ENCODE peak calls at places on chromosomes 3 and 15, in ten cellular contexts. One of them, this sample, is unnamed.

GRCh38 chr3:140443073-140443472 is 234.8 kb upstream of the TRIM42 start:
- DNase-seq in activated T-cell treated with anti-CD3 and anti-CD28 coated beads, Interleukin-2, amount 50 U/mL, for 48 hours: no peak
- DNase-seq in hypothalamus: no peak
- DNase-seq in neural crest cell: no peak
- DNase-seq in GM13976: no peak
- DNase-seq in ELF-1: no peak
- DNase-seq in adrenal gland: no peak
- DNase-seq in Right ventricle myocardium superior: no peak
- DNase-seq in fibroblast of pulmonary artery: no peak
- DNase-seq in WTC11: no peak
- DNase-seq in this sample: no peak

GRCh38 chr15:42033214-42033873 is 12.5 kb upstream of the PLA2G4E start:
- DNase-seq in activated T-cell treated with anti-CD3 and anti-CD28 coated beads, Interleukin-2, amount 50 U/mL, for 48 hours: no peak
- DNase-seq in hypothalamus: no peak
- DNase-seq in neural crest cell: no peak
- DNase-seq in GM13976: no peak
- DNase-seq in ELF-1: no peak
- DNase-seq in adrenal gland: no peak
- DNase-seq in Right ventricle myocardium superior: no peak
- DNase-seq in fibroblast of pulmonary artery: no peak
- DNase-seq in WTC11: no peak
- DNase-seq in this sample: no peak

GRCh38 chr15:45169608-45170480 is 17.9 kb downstream of the SHF start:
- DNase-seq in activated T-cell treated with anti-CD3 and anti-CD28 coated beads, Interleukin-2, amount 50 U/mL, for 48 hours: no peak
- DNase-seq in hypothalamus: no peak
- DNase-seq in neural crest cell: no peak
- DNase-seq in GM13976: no peak
- DNase-seq in ELF-1: no peak
- DNase-seq in adrenal gland: no peak
- DNase-seq in Right ventricle myocardium superior: no peak
- DNase-seq in fibroblast of pulmonary artery: no peak
- DNase-seq in WTC11: no peak
- DNase-seq in this sample: no peak

GRCh38 chr3:158789592-158789991 is 12.3 kb upstream of the MFSD1 start:
- DNase-seq in activated T-cell treated with anti-CD3 and anti-CD28 coated beads, Interleukin-2, amount 50 U/mL, for 48 hours: no peak
- DNase-seq in hypothalamus: no peak
- DNase-seq in neural crest cell: no peak
- DNase-seq in GM13976: no peak
- DNase-seq in ELF-1: no peak
- DNase-seq in adrenal gland: peak
- DNase-seq in Right ventricle myocardium superior: no peak
- DNase-seq in fibroblast of pulmonary artery: peak
- DNase-seq in WTC11: no peak
- DNase-seq in this sample: peak

GRCh38 chr3:193011956-193012355 is 94.3 kb upstream of the MB21D2 start:
- DNase-seq in activated T-cell treated with anti-CD3 and anti-CD28 coated beads, Interleukin-2, amount 50 U/mL, for 48 hours: no peak
- DNase-seq in hypothalamus: no peak
- DNase-seq in neural crest cell: no peak
- DNase-seq in GM13976: no peak
- DNase-seq in ELF-1: no peak
- DNase-seq in adrenal gland: no peak
- DNase-seq in Right ventricle myocardium superior: no peak
- DNase-seq in fibroblast of pulmonary artery: no peak
- DNase-seq in WTC11: no peak
- DNase-seq in this sample: no peak

GRCh38 chr3:159788987-159789386 is 199.6 kb upstream of the IL12A start:
- DNase-seq in activated T-cell treated with anti-CD3 and anti-CD28 coated beads, Interleukin-2, amount 50 U/mL, for 48 hours: no peak
- DNase-seq in hypothalamus: no peak
- DNase-seq in neural crest cell: no peak
- DNase-seq in GM13976: no peak
- DNase-seq in ELF-1: no peak
- DNase-seq in adrenal gland: no peak
- DNase-seq in Right ventricle myocardium superior: no peak
- DNase-seq in fibroblast of pulmonary artery: no peak
- DNase-seq in WTC11: no peak
- DNase-seq in this sample: no peak

GRCh38 chr15:64461577-64462162 is 1.3 kb downstream of the ZNF609 start:
- DNase-seq in activated T-cell treated with anti-CD3 and anti-CD28 coated beads, Interleukin-2, amount 50 U/mL, for 48 hours: peak
- DNase-seq in hypothalamus: peak
- DNase-seq in neural crest cell: peak
- DNase-seq in GM13976: peak
- DNase-seq in ELF-1: peak
- DNase-seq in adrenal gland: peak
- DNase-seq in Right ventricle myocardium superior: no peak
- DNase-seq in fibroblast of pulmonary artery: peak
- DNase-seq in WTC11: peak
- DNase-seq in this sample: no peak

GRCh38 chr3:122603056-122603455 is 25.6 kb downstream of the PARP15 start:
- DNase-seq in activated T-cell treated with anti-CD3 and anti-CD28 coated beads, Interleukin-2, amount 50 U/mL, for 48 hours: no peak
- DNase-seq in hypothalamus: no peak
- DNase-seq in neural crest cell: no peak
- DNase-seq in GM13976: no peak
- DNase-seq in ELF-1: no peak
- DNase-seq in adrenal gland: no peak
- DNase-seq in Right ventricle myocardium superior: no peak
- DNase-seq in fibroblast of pulmonary artery: no peak
- DNase-seq in WTC11: no peak
- DNase-seq in this sample: no peak

GRCh38 chr3:114151091-114151490 is 27.8 kb downstream of the DRD3 start:
- DNase-seq in activated T-cell treated with anti-CD3 and anti-CD28 coated beads, Interleukin-2, amount 50 U/mL, for 48 hours: no peak
- DNase-seq in hypothalamus: no peak
- DNase-seq in neural crest cell: no peak
- DNase-seq in GM13976: no peak
- DNase-seq in ELF-1: peak
- DNase-seq in adrenal gland: no peak
- DNase-seq in Right ventricle myocardium superior: no peak
- DNase-seq in fibroblast of pulmonary artery: no peak
- DNase-seq in WTC11: no peak
- DNase-seq in this sample: no peak

GRCh38 chr3:127072221-127072771 is 89.4 kb downstream of the PLXNA1 start:
- DNase-seq in activated T-cell treated with anti-CD3 and anti-CD28 coated beads, Interleukin-2, amount 50 U/mL, for 48 hours: no peak
- DNase-seq in hypothalamus: no peak
- DNase-seq in neural crest cell: no peak
- DNase-seq in GM13976: no peak
- DNase-seq in ELF-1: no peak
- DNase-seq in adrenal gland: no peak
- DNase-seq in Right ventricle myocardium superior: peak
- DNase-seq in fibroblast of pulmonary artery: no peak
- DNase-seq in WTC11: no peak
- DNase-seq in this sample: no peak

GRCh38 chr15:93033434-93034045 is 55.5 kb downstream of the RGMA start:
- DNase-seq in activated T-cell treated with anti-CD3 and anti-CD28 coated beads, Interleukin-2, amount 50 U/mL, for 48 hours: no peak
- DNase-seq in hypothalamus: no peak
- DNase-seq in neural crest cell: no peak
- DNase-seq in GM13976: peak
- DNase-seq in ELF-1: no peak
- DNase-seq in adrenal gland: no peak
- DNase-seq in Right ventricle myocardium superior: peak
- DNase-seq in fibroblast of pulmonary artery: no peak
- DNase-seq in WTC11: no peak
- DNase-seq in this sample: no peak

GRCh38 chr3:111260878-111261277 is 189.3 kb downstream of the NECTIN3 start:
- DNase-seq in activated T-cell treated with anti-CD3 and anti-CD28 coated beads, Interleukin-2, amount 50 U/mL, for 48 hours: no peak
- DNase-seq in hypothalamus: no peak
- DNase-seq in neural crest cell: no peak
- DNase-seq in GM13976: no peak
- DNase-seq in ELF-1: no peak
- DNase-seq in adrenal gland: no peak
- DNase-seq in Right ventricle myocardium superior: no peak
- DNase-seq in fibroblast of pulmonary artery: no peak
- DNase-seq in WTC11: no peak
- DNase-seq in this sample: no peak

GRCh38 chr15:70486451-70487379 is 276.6 kb downstream of the UACA start:
- DNase-seq in activated T-cell treated with anti-CD3 and anti-CD28 coated beads, Interleukin-2, amount 50 U/mL, for 48 hours: peak
- DNase-seq in hypothalamus: no peak
- DNase-seq in neural crest cell: no peak
- DNase-seq in GM13976: peak
- DNase-seq in ELF-1: no peak
- DNase-seq in adrenal gland: peak
- DNase-seq in Right ventricle myocardium superior: peak
- DNase-seq in fibroblast of pulmonary artery: peak
- DNase-seq in WTC11: no peak
- DNase-seq in this sample: peak

GRCh38 chr3:70550723-70551319 is 238.4 kb upstream of the MDFIC2 start:
- DNase-seq in activated T-cell treated with anti-CD3 and anti-CD28 coated beads, Interleukin-2, amount 50 U/mL, for 48 hours: peak
- DNase-seq in hypothalamus: no peak
- DNase-seq in neural crest cell: peak
- DNase-seq in GM13976: no peak
- DNase-seq in ELF-1: peak
- DNase-seq in adrenal gland: peak
- DNase-seq in Right ventricle myocardium superior: peak
- DNase-seq in fibroblast of pulmonary artery: peak
- DNase-seq in WTC11: peak
- DNase-seq in this sample: peak

GRCh38 chr3:187968883-187969580 is 184.9 kb upstream of the LPP start:
- DNase-seq in activated T-cell treated with anti-CD3 and anti-CD28 coated beads, Interleukin-2, amount 50 U/mL, for 48 hours: no peak
- DNase-seq in hypothalamus: no peak
- DNase-seq in neural crest cell: no peak
- DNase-seq in GM13976: no peak
- DNase-seq in ELF-1: no peak
- DNase-seq in adrenal gland: peak
- DNase-seq in Right ventricle myocardium superior: no peak
- DNase-seq in fibroblast of pulmonary artery: peak
- DNase-seq in WTC11: no peak
- DNase-seq in this sample: peak

GRCh38 chr15:44101944-44102343 is 93.1 kb downstream of the FRMD5 start:
- DNase-seq in activated T-cell treated with anti-CD3 and anti-CD28 coated beads, Interleukin-2, amount 50 U/mL, for 48 hours: no peak
- DNase-seq in hypothalamus: no peak
- DNase-seq in neural crest cell: no peak
- DNase-seq in GM13976: no peak
- DNase-seq in ELF-1: no peak
- DNase-seq in adrenal gland: no peak
- DNase-seq in Right ventricle myocardium superior: no peak
- DNase-seq in fibroblast of pulmonary artery: peak
- DNase-seq in WTC11: no peak
- DNase-seq in this sample: no peak

GRCh38 chr15:74382004-74382816 is 14.8 kb upstream of the CYP11A1 start:
- DNase-seq in activated T-cell treated with anti-CD3 and anti-CD28 coated beads, Interleukin-2, amount 50 U/mL, for 48 hours: peak
- DNase-seq in hypothalamus: peak
- DNase-seq in neural crest cell: peak
- DNase-seq in GM13976: peak
- DNase-seq in ELF-1: peak
- DNase-seq in adrenal gland: peak
- DNase-seq in Right ventricle myocardium superior: peak
- DNase-seq in fibroblast of pulmonary artery: peak
- DNase-seq in WTC11: peak
- DNase-seq in this sample: peak

GRCh38 chr15:83695246-83695645 is 41.3 kb downstream of the ADAMTSL3 start:
- DNase-seq in activated T-cell treated with anti-CD3 and anti-CD28 coated beads, Interleukin-2, amount 50 U/mL, for 48 hours: no peak
- DNase-seq in hypothalamus: no peak
- DNase-seq in neural crest cell: no peak
- DNase-seq in GM13976: no peak
- DNase-seq in ELF-1: no peak
- DNase-seq in adrenal gland: no peak
- DNase-seq in Right ventricle myocardium superior: no peak
- DNase-seq in fibroblast of pulmonary artery: no peak
- DNase-seq in WTC11: no peak
- DNase-seq in this sample: no peak

GRCh38 chr3:190088890-190089289 is 31.8 kb downstream of the P3H2 start:
- DNase-seq in activated T-cell treated with anti-CD3 and anti-CD28 coated beads, Interleukin-2, amount 50 U/mL, for 48 hours: no peak
- DNase-seq in hypothalamus: no peak
- DNase-seq in neural crest cell: no peak
- DNase-seq in GM13976: no peak
- DNase-seq in ELF-1: no peak
- DNase-seq in adrenal gland: peak
- DNase-seq in Right ventricle myocardium superior: no peak
- DNase-seq in fibroblast of pulmonary artery: peak
- DNase-seq in WTC11: no peak
- DNase-seq in this sample: no peak

GRCh38 chr15:68654786-68655560 is 76.2 kb downstream of the CORO2B start:
- DNase-seq in activated T-cell treated with anti-CD3 and anti-CD28 coated beads, Interleukin-2, amount 50 U/mL, for 48 hours: no peak
- DNase-seq in hypothalamus: no peak
- DNase-seq in neural crest cell: no peak
- DNase-seq in GM13976: no peak
- DNase-seq in ELF-1: no peak
- DNase-seq in adrenal gland: no peak
- DNase-seq in Right ventricle myocardium superior: no peak
- DNase-seq in fibroblast of pulmonary artery: no peak
- DNase-seq in WTC11: no peak
- DNase-seq in this sample: no peak

GRCh38 chr3:176861137-176861536 is 336.1 kb downstream of the TBL1XR1 start:
- DNase-seq in activated T-cell treated with anti-CD3 and anti-CD28 coated beads, Interleukin-2, amount 50 U/mL, for 48 hours: no peak
- DNase-seq in hypothalamus: no peak
- DNase-seq in neural crest cell: no peak
- DNase-seq in GM13976: no peak
- DNase-seq in ELF-1: no peak
- DNase-seq in adrenal gland: no peak
- DNase-seq in Right ventricle myocardium superior: no peak
- DNase-seq in fibroblast of pulmonary artery: no peak
- DNase-seq in WTC11: no peak
- DNase-seq in this sample: no peak

GRCh38 chr3:50166309-50167019 is 11.3 kb downstream of the SEMA3F start:
- DNase-seq in activated T-cell treated with anti-CD3 and anti-CD28 coated beads, Interleukin-2, amount 50 U/mL, for 48 hours: no peak
- DNase-seq in hypothalamus: no peak
- DNase-seq in neural crest cell: no peak
- DNase-seq in GM13976: no peak
- DNase-seq in ELF-1: peak
- DNase-seq in adrenal gland: no peak
- DNase-seq in Right ventricle myocardium superior: no peak
- DNase-seq in fibroblast of pulmonary artery: no peak
- DNase-seq in WTC11: no peak
- DNase-seq in this sample: no peak

GRCh38 chr3:110598847-110599490 is 472.6 kb upstream of the NECTIN3 start:
- DNase-seq in activated T-cell treated with anti-CD3 and anti-CD28 coated beads, Interleukin-2, amount 50 U/mL, for 48 hours: no peak
- DNase-seq in hypothalamus: no peak
- DNase-seq in neural crest cell: no peak
- DNase-seq in GM13976: no peak
- DNase-seq in ELF-1: peak
- DNase-seq in adrenal gland: no peak
- DNase-seq in Right ventricle myocardium superior: no peak
- DNase-seq in fibroblast of pulmonary artery: peak
- DNase-seq in WTC11: no peak
- DNase-seq in this sample: no peak

GRCh38 chr3:197428117-197428761 is 127.5 kb downstream of the BDH1 start:
- DNase-seq in activated T-cell treated with anti-CD3 and anti-CD28 coated beads, Interleukin-2, amount 50 U/mL, for 48 hours: peak
- DNase-seq in hypothalamus: no peak
- DNase-seq in neural crest cell: no peak
- DNase-seq in GM13976: no peak
- DNase-seq in ELF-1: peak
- DNase-seq in adrenal gland: peak
- DNase-seq in Right ventricle myocardium superior: peak
- DNase-seq in fibroblast of pulmonary artery: peak
- DNase-seq in WTC11: no peak
- DNase-seq in this sample: no peak

GRCh38 chr3:77513541-77513940 is 473.6 kb downstream of the ROBO2 start:
- DNase-seq in activated T-cell treated with anti-CD3 and anti-CD28 coated beads, Interleukin-2, amount 50 U/mL, for 48 hours: no peak
- DNase-seq in hypothalamus: no peak
- DNase-seq in neural crest cell: no peak
- DNase-seq in GM13976: no peak
- DNase-seq in ELF-1: no peak
- DNase-seq in adrenal gland: no peak
- DNase-seq in Right ventricle myocardium superior: no peak
- DNase-seq in fibroblast of pulmonary artery: no peak
- DNase-seq in WTC11: no peak
- DNase-seq in this sample: no peak

GRCh38 chr3:43468141-43468540 is 153.7 kb downstream of the ANO10 start:
- DNase-seq in activated T-cell treated with anti-CD3 and anti-CD28 coated beads, Interleukin-2, amount 50 U/mL, for 48 hours: no peak
- DNase-seq in hypothalamus: no peak
- DNase-seq in neural crest cell: no peak
- DNase-seq in GM13976: no peak
- DNase-seq in ELF-1: no peak
- DNase-seq in adrenal gland: peak
- DNase-seq in Right ventricle myocardium superior: no peak
- DNase-seq in fibroblast of pulmonary artery: peak
- DNase-seq in WTC11: no peak
- DNase-seq in this sample: no peak

GRCh38 chr3:17420668-17421067 is 321.8 kb downstream of the TBC1D5 start:
- DNase-seq in activated T-cell treated with anti-CD3 and anti-CD28 coated beads, Interleukin-2, amount 50 U/mL, for 48 hours: no peak
- DNase-seq in hypothalamus: no peak
- DNase-seq in neural crest cell: no peak
- DNase-seq in GM13976: no peak
- DNase-seq in ELF-1: no peak
- DNase-seq in adrenal gland: no peak
- DNase-seq in Right ventricle myocardium superior: no peak
- DNase-seq in fibroblast of pulmonary artery: no peak
- DNase-seq in WTC11: no peak
- DNase-seq in this sample: no peak

GRCh38 chr15:99096173-99096893 is 8.5 kb upstream of the SYNM start:
- DNase-seq in activated T-cell treated with anti-CD3 and anti-CD28 coated beads, Interleukin-2, amount 50 U/mL, for 48 hours: no peak
- DNase-seq in hypothalamus: no peak
- DNase-seq in neural crest cell: no peak
- DNase-seq in GM13976: no peak
- DNase-seq in ELF-1: no peak
- DNase-seq in adrenal gland: no peak
- DNase-seq in Right ventricle myocardium superior: no peak
- DNase-seq in fibroblast of pulmonary artery: no peak
- DNase-seq in WTC11: no peak
- DNase-seq in this sample: no peak